ENCODE peak calls at places on chromosomes 16 and 17, in eight cellular contexts. One of them, this sample, is unnamed.
A peak's percentile ranks its signal among the peaks of the same experiment; 100 is the strongest.

GRCh38 chr16:4477966-4478365 is 1.8 kb downstream of the HMOX2 start:
- DNase-seq in SJSA1: no peak
- DNase-seq in GM06990: no peak
- DNase-seq in uterus: no peak
- DNase-seq in H7: peak; percentile 71
- DNase-seq in prostate gland: no peak
- DNase-seq in HL-60: no peak
- DNase-seq in psoas muscle: no peak
- DNase-seq in this sample: no peak

GRCh38 chr16:10325783-10326543 is 59.9 kb upstream of the ATF7IP2 start:
- DNase-seq in HL-60: no peak
- DNase-seq in psoas muscle: no peak
- DNase-seq in uterus: no peak
- DNase-seq in H7: no peak
- DNase-seq in SJSA1: no peak
- DNase-seq in prostate gland: no peak
- DNase-seq in GM06990: no peak
- DNase-seq in this sample: no peak

GRCh38 chr16:52677487-52677886 is 130.5 kb upstream of the TOX3 start:
- DNase-seq in prostate gland: no peak
- DNase-seq in psoas muscle: no peak
- DNase-seq in uterus: no peak
- DNase-seq in GM06990: no peak
- DNase-seq in SJSA1: no peak
- DNase-seq in HL-60: no peak
- DNase-seq in H7: no peak
- DNase-seq in this sample: no peak

GRCh38 chr17:80045703-80046102 is 9.3 kb downstream of the CCDC40 start:
- DNase-seq in SJSA1: no peak
- DNase-seq in prostate gland: no peak
- DNase-seq in psoas muscle: no peak
- DNase-seq in GM06990: no peak
- DNase-seq in HL-60: no peak
- DNase-seq in uterus: no peak
- DNase-seq in H7: no peak
- DNase-seq in this sample: no peak

GRCh38 chr17:29557085-29557697 is 9.6 kb downstream of the ABHD15 start:
- DNase-seq in uterus: no peak
- DNase-seq in prostate gland: no peak
- DNase-seq in psoas muscle: no peak
- DNase-seq in SJSA1: no peak
- DNase-seq in H7: no peak
- DNase-seq in HL-60: no peak
- DNase-seq in GM06990: no peak
- DNase-seq in this sample: no peak

GRCh38 chr16:19232988-19233387 is 52.5 kb upstream of the CLEC19A start:
- DNase-seq in H7: no peak
- DNase-seq in SJSA1: no peak
- DNase-seq in uterus: no peak
- DNase-seq in psoas muscle: no peak
- DNase-seq in prostate gland: no peak
- DNase-seq in GM06990: no peak
- DNase-seq in HL-60: no peak
- DNase-seq in this sample: no peak

GRCh38 chr17:1294157-1294717 is 14.8 kb downstream of the TRARG1 start:
- DNase-seq in HL-60: no peak
- DNase-seq in SJSA1: no peak
- DNase-seq in uterus: no peak
- DNase-seq in psoas muscle: no peak
- DNase-seq in prostate gland: no peak
- DNase-seq in H7: no peak
- DNase-seq in GM06990: no peak
- DNase-seq in this sample: no peak

GRCh38 chr17:48552453-48553189 is 7.7 kb upstream of the HOXB2 start:
- DNase-seq in SJSA1: no peak
- DNase-seq in prostate gland: no peak
- DNase-seq in uterus: no peak
- DNase-seq in HL-60: no peak
- DNase-seq in psoas muscle: no peak
- DNase-seq in GM06990: no peak
- DNase-seq in H7: peak; percentile 84
- DNase-seq in this sample: no peak

GRCh38 chr17:28717578-28718316 is at the start of gene RAB34:
- DNase-seq in H7: peak; percentile 96
- DNase-seq in prostate gland: peak; percentile 67
- DNase-seq in SJSA1: peak; percentile 90
- DNase-seq in uterus: peak; percentile 87
- DNase-seq in HL-60: no peak
- DNase-seq in psoas muscle: peak; percentile 80
- DNase-seq in GM06990: peak; percentile 75
- DNase-seq in this sample: no peak

GRCh38 chr16:69651217-69651616 is 75.1 kb downstream of the NQO1 start:
- DNase-seq in SJSA1: no peak
- DNase-seq in prostate gland: no peak
- DNase-seq in uterus: no peak
- DNase-seq in HL-60: no peak
- DNase-seq in GM06990: no peak
- DNase-seq in H7: no peak
- DNase-seq in psoas muscle: no peak
- DNase-seq in this sample: no peak

GRCh38 chr17:54906713-54907112 is 6.1 kb downstream of the TOM1L1 start:
- DNase-seq in HL-60: no peak
- DNase-seq in psoas muscle: no peak
- DNase-seq in uterus: no peak
- DNase-seq in H7: no peak
- DNase-seq in SJSA1: no peak
- DNase-seq in GM06990: no peak
- DNase-seq in prostate gland: no peak
- DNase-seq in this sample: no peak

GRCh38 chr17:82593590-82594087 is 54.6 kb downstream of the WDR45B start:
- DNase-seq in prostate gland: no peak
- DNase-seq in SJSA1: no peak
- DNase-seq in GM06990: no peak
- DNase-seq in psoas muscle: no peak
- DNase-seq in uterus: no peak
- DNase-seq in H7: peak; percentile 44
- DNase-seq in HL-60: no peak
- DNase-seq in this sample: no peak

GRCh38 chr17:8300629-8301242 is 5.5 kb upstream of the SLC25A35 start:
- DNase-seq in prostate gland: peak; percentile 58
- DNase-seq in GM06990: no peak
- DNase-seq in psoas muscle: peak; percentile 72
- DNase-seq in HL-60: no peak
- DNase-seq in H7: peak; percentile 92
- DNase-seq in uterus: peak; percentile 49
- DNase-seq in SJSA1: no peak
- DNase-seq in this sample: peak; percentile 66

GRCh38 chr17:75875940-75876189 is 2.5 kb downstream of the TRIM47 start:
- DNase-seq in HL-60: no peak
- DNase-seq in psoas muscle: peak; percentile 68
- DNase-seq in SJSA1: no peak
- DNase-seq in H7: no peak
- DNase-seq in GM06990: no peak
- DNase-seq in uterus: no peak
- DNase-seq in prostate gland: peak; percentile 84
- DNase-seq in this sample: no peak

GRCh38 chr16:57781741-57782606 is 20.3 kb downstream of the KIFC3 start:
- DNase-seq in GM06990: no peak
- DNase-seq in uterus: no peak
- DNase-seq in psoas muscle: no peak
- DNase-seq in SJSA1: no peak
- DNase-seq in H7: no peak
- DNase-seq in prostate gland: no peak
- DNase-seq in HL-60: no peak
- DNase-seq in this sample: no peak
- H3K27me3 ChIP-seq in GM06990: no peaks in the 10 kb centered on the region
- H3K27me3 ChIP-seq in uterus: no peaks in the 10 kb centered on the region
- H3K27me3 ChIP-seq in psoas muscle: no peaks in the 10 kb centered on the region
- H3K27me3 ChIP-seq in SJSA1: no peaks in the 10 kb centered on the region
- H3K27me3 ChIP-seq in H7: no peaks in the 10 kb centered on the region
- H3K27me3 ChIP-seq in prostate gland: no peaks in the 10 kb centered on the region
- H3K27me3 ChIP-seq in HL-60: no peaks in the 10 kb centered on the region
- H3K27me3 ChIP-seq in this sample: no peaks in the 10 kb centered on the region

GRCh38 chr16:3032624-3033023 is 4.1 kb downstream of the BICDL2 start:
- DNase-seq in H7: no peak
- DNase-seq in psoas muscle: no peak
- DNase-seq in HL-60: no peak
- DNase-seq in prostate gland: no peak
- DNase-seq in GM06990: no peak
- DNase-seq in uterus: no peak
- DNase-seq in SJSA1: no peak
- DNase-seq in this sample: no peak

GRCh38 chr16:3029499-3030127 is 5.8 kb downstream of the THOC6 start:
- DNase-seq in uterus: no peak
- DNase-seq in SJSA1: no peak
- DNase-seq in GM06990: peak; percentile 59
- DNase-seq in psoas muscle: no peak
- DNase-seq in prostate gland: no peak
- DNase-seq in H7: peak; percentile 63
- DNase-seq in HL-60: peak; percentile 72
- DNase-seq in this sample: no peak

GRCh38 chr16:3028716-3029319 is 5.0 kb downstream of the THOC6 start:
- DNase-seq in prostate gland: no peak
- DNase-seq in psoas muscle: no peak
- DNase-seq in SJSA1: no peak
- DNase-seq in HL-60: no peak
- DNase-seq in uterus: no peak
- DNase-seq in H7: peak; percentile 36
- DNase-seq in GM06990: no peak
- DNase-seq in this sample: no peak

GRCh38 chr16:3030128-3030871 is 6.4 kb downstream of the BICDL2 start:
- DNase-seq in psoas muscle: no peak
- DNase-seq in HL-60: no peak
- DNase-seq in uterus: no peak
- DNase-seq in SJSA1: no peak
- DNase-seq in H7: no peak
- DNase-seq in GM06990: no peak
- DNase-seq in prostate gland: no peak
- DNase-seq in this sample: no peak

GRCh38 chr16:3030872-3031212 is 5.9 kb downstream of the BICDL2 start:
- DNase-seq in GM06990: no peak
- DNase-seq in psoas muscle: no peak
- DNase-seq in H7: peak; percentile 51
- DNase-seq in SJSA1: no peak
- DNase-seq in uterus: no peak
- DNase-seq in prostate gland: no peak
- DNase-seq in HL-60: no peak
- DNase-seq in this sample: no peak
- H3K27me3 ChIP-seq in GM06990: peaks cover 9% of the 10 kb centered on the region
- H3K27me3 ChIP-seq in psoas muscle: peaks cover 23% of the 10 kb centered on the region
- H3K27me3 ChIP-seq in H7: peaks cover 25% of the 10 kb centered on the region
- H3K27me3 ChIP-seq in SJSA1: peaks cover 46% of the 10 kb centered on the region
- H3K27me3 ChIP-seq in uterus: peaks cover 11% of the 10 kb centered on the region
- H3K27me3 ChIP-seq in prostate gland: no peaks in the 10 kb centered on the region
- H3K27me3 ChIP-seq in HL-60: peaks cover 33% of the 10 kb centered on the region
- H3K27me3 ChIP-seq in this sample: peaks cover 40% of the 10 kb centered on the region

GRCh38 chr16:67150058-67150832 is 553 bp downstream of the B3GNT9 start:
- DNase-seq in SJSA1: peak; percentile 71
- DNase-seq in HL-60: no peak
- DNase-seq in H7: peak; percentile 97
- DNase-seq in psoas muscle: peak; percentile 71
- DNase-seq in prostate gland: no peak
- DNase-seq in GM06990: no peak
- DNase-seq in uterus: peak; percentile 69
- DNase-seq in this sample: no peak

GRCh38 chr16:67150833-67151396 is at the start of gene B3GNT9:
- DNase-seq in HL-60: no peak
- DNase-seq in H7: peak; percentile 94
- DNase-seq in GM06990: peak; percentile 67
- DNase-seq in SJSA1: peak; percentile 85
- DNase-seq in uterus: peak; percentile 85
- DNase-seq in prostate gland: peak; percentile 72
- DNase-seq in psoas muscle: peak; percentile 78
- DNase-seq in this sample: no peak

GRCh38 chr16:67149276-67150057 is 1.3 kb downstream of the B3GNT9 start:
- DNase-seq in psoas muscle: no peak
- DNase-seq in GM06990: no peak
- DNase-seq in HL-60: no peak
- DNase-seq in prostate gland: no peak
- DNase-seq in SJSA1: no peak
- DNase-seq in H7: peak; percentile 96
- DNase-seq in uterus: no peak
- DNase-seq in this sample: no peak

GRCh38 chr16:67148656-67149275 is 2.0 kb downstream of the B3GNT9 start:
- DNase-seq in prostate gland: no peak
- DNase-seq in HL-60: no peak
- DNase-seq in psoas muscle: no peak
- DNase-seq in uterus: no peak
- DNase-seq in GM06990: no peak
- DNase-seq in SJSA1: no peak
- DNase-seq in H7: peak; percentile 35
- DNase-seq in this sample: peak; percentile 23

DNA sequence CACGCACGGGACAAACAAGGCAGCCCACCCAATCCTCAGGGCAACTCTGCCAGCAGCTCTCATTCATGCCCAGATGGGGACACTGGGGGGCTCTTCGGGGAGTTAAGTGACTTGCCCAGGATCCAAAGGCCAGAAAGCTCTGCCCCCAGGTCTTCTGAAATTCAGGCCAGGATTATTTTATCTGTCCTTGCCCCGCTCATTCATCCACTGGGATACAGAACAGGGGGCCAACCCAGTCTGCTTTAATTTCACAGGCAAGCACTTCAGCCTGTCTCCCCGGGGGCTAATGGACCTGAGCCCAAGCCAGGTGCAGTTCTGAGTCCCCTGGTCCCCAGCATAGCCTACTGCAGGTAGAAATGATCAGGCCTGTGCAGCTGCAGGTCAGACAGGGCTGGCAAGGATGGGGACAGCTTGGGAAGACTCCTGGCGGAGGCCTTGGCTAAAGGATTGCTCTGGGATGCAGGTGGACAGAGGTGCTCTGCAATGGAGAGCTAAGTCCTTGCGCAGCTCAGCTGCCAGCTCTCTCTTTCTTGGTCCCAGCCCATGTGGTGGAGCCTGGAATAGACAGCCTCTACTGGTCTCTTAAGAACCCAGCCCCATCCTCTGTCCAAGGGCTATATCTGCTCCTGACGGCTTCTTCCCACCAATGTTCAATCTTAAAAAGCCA is 766 bp upstream of the B3GNT9 start:
- DNase-seq in prostate gland: no peak
- DNase-seq in GM06990: no peak
- DNase-seq in psoas muscle: no peak
- DNase-seq in SJSA1: no peak
- DNase-seq in HL-60: no peak
- DNase-seq in H7: peak; percentile 60
- DNase-seq in uterus: no peak
- DNase-seq in this sample: no peak
- H3K27me3 ChIP-seq in prostate gland: no peaks in the 10 kb centered on the region
- H3K27me3 ChIP-seq in GM06990: no peaks in the 10 kb centered on the region
- H3K27me3 ChIP-seq in psoas muscle: no peaks in the 10 kb centered on the region
- H3K27me3 ChIP-seq in SJSA1: no peaks in the 10 kb centered on the region
- H3K27me3 ChIP-seq in HL-60: peaks cover 16% of the 10 kb centered on the region
- H3K27me3 ChIP-seq in H7: peaks cover 72% of the 10 kb centered on the region
- H3K27me3 ChIP-seq in uterus: no peaks in the 10 kb centered on the region
- H3K27me3 ChIP-seq in this sample: no peaks in the 10 kb centered on the region

DNA sequence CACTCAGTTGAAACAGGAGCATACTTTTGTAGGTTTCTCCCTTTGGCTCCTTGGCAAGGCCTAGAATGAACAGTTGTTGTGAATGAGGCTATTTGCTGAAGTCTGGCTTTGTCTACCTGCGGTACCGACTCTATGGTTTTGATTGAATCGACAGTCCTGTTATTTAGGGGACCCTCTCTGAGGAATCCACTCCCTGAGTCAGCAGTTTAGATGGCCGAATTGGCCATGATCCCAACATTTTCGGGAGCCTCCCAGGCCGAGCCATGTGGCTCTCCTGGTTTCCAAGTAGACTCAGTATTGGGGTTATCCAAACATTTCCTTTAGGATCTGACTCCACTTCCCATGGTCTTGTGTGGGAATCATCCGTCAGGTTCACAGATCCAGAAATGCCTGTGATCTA is 394.8 kb upstream of the MAF start:
- DNase-seq in H7: no peak
- DNase-seq in uterus: no peak
- DNase-seq in HL-60: no peak
- DNase-seq in psoas muscle: no peak
- DNase-seq in prostate gland: no peak
- DNase-seq in SJSA1: no peak
- DNase-seq in GM06990: no peak
- DNase-seq in this sample: no peak
- H3K27me3 ChIP-seq in H7: no peaks in the 10 kb centered on the region
- H3K27me3 ChIP-seq in uterus: no peaks in the 10 kb centered on the region
- H3K27me3 ChIP-seq in HL-60: no peaks in the 10 kb centered on the region
- H3K27me3 ChIP-seq in psoas muscle: no peaks in the 10 kb centered on the region
- H3K27me3 ChIP-seq in prostate gland: no peaks in the 10 kb centered on the region
- H3K27me3 ChIP-seq in SJSA1: no peaks in the 10 kb centered on the region
- H3K27me3 ChIP-seq in GM06990: peaks cover 2% of the 10 kb centered on the region
- H3K27me3 ChIP-seq in this sample: no peaks in the 10 kb centered on the region

This sample was measured in dorsolateral prefrontal cortex.